ENCODE peak calls at places on chromosomes 3 and 15, in four cellular contexts. Q is M059J; X is HuH-7; L is activated gamma-delta T cell treated with anti-CD3 and anti-CD28 coated beads, Interleukin-2, amount 50 U/mL, for 16 hours. Y is an unnamed sample.

GRCh38 chr3:31925271-31925630 is 55.8 kb downstream of the OSBPL10 start:
- DNase-seq in L (no peak), X (no peak), Q (no peak), Y (no peak)

GRCh38 chr3:115399751-115400150 is 223.6 kb upstream of the GAP43 start:
- DNase-seq in L (no peak), X (no peak), Q (no peak), Y (no peak)

GRCh38 chr15:36313021-36313420 is 266.4 kb upstream of the CDIN1 start:
- DNase-seq in L (no peak), X (no peak), Q (peak; percentile 43), Y (peak; percentile 21)

GRCh38 chr3:73603771-73604171 is 21.0 kb downstream of the PDZRN3 start:
- DNase-seq in L (no peak), X (no peak), Q (no peak), Y (no peak)

GRCh38 chr15:94119215-94119815 is 112.0 kb upstream of the MCTP2 start:
- DNase-seq in Q (no peak), X (no peak), L (no peak), Y (no peak)

GRCh38 chr3:11690863-11691833 is 47.4 kb upstream of the VGLL4 start:
- DNase-seq in L (no peak), X (no peak), Q (peak; percentile 37), Y (no peak)

GRCh38 chr3:10149222-10149621 is 7.6 kb downstream of the VHL start:
- DNase-seq in Q (no peak), X (no peak), L (no peak), Y (no peak)

GRCh38 chr15:68498076-68498475 is 66.1 kb upstream of the ITGA11 start:
- DNase-seq in X (no peak), L (no peak), Q (no peak), Y (no peak)

GRCh38 chr3:176562381-176562780 is 634.9 kb downstream of the TBL1XR1 start:
- DNase-seq in X (no peak), L (no peak), Q (no peak), Y (no peak)

Y was measured in Daoy.